ENCODE peak calls at places on chromosome 16, in six cellular contexts. N is heart left ventricle, F is Calu3, Q is neural crest cell, O is lower leg skin, D is PC-3. Z is an unnamed sample.

GRCh38 chr16:66551362-66551761 is 1.0 kb upstream of the CKLF start:
- DNase-seq in Q (peak), D (peak), O (no peak), N (no peak), F (peak), Z (no peak)

GRCh38 chr16:80948886-80949502 is 57.7 kb downstream of the CMC2 start:
- DNase-seq in O (no peak), Q (peak), N (peak), D (peak), F (peak), Z (no peak)

GRCh38 chr16:69106491-69107291 is 1.2 kb downstream of the HAS3 start:
- DNase-seq in O (no peak), D (no peak), F (peak), N (no peak), Q (peak), Z (no peak)

GRCh38 chr16:68972008-68972407 is 128.7 kb downstream of the TANGO6 start:
- DNase-seq in O (no peak), N (no peak), F (no peak), Q (no peak), D (no peak), Z (no peak)

GRCh38 chr16:53822936-53823529 is 119.1 kb downstream of the FTO start:
- DNase-seq in D (peak), Q (no peak), F (no peak), N (no peak), O (no peak), Z (no peak)

GRCh38 chr16:69329369-69330285 is 761 bp downstream of the PDF start:
- DNase-seq in F (peak), Q (no peak), D (peak), N (no peak), O (peak), Z (no peak)

GRCh38 chr16:4029816-4030215 is 86.4 kb downstream of the ADCY9 start:
- DNase-seq in N (no peak), D (no peak), Q (no peak), O (no peak), F (no peak), Z (no peak)

GRCh38 chr16:86298166-86299131 is 211.9 kb upstream of the FOXF1 start:
- DNase-seq in N (no peak), D (no peak), Q (no peak), O (peak), F (no peak), Z (no peak)

GRCh38 chr16:13883266-13883665 is 36.7 kb upstream of the ERCC4 start:
- DNase-seq in N (no peak), D (no peak), O (no peak), Q (no peak), F (no peak), Z (no peak)

GRCh38 chr16:49181812-49182211 is 99.8 kb downstream of the CBLN1 start:
- DNase-seq in N (no peak), O (no peak), D (no peak), Q (no peak), F (no peak), Z (no peak)

GRCh38 chr16:57977418-57978069 is 6.6 kb upstream of the CNGB1 start:
- DNase-seq in F (no peak), N (no peak), D (no peak), O (no peak), Q (no peak), Z (no peak)

GRCh38 chr16:59356709-59357108 is 622.6 kb upstream of the GOT2 start:
- DNase-seq in Q (no peak), O (no peak), N (no peak), F (no peak), D (no peak), Z (no peak)

GRCh38 chr16:24493859-24494258 is 45.5 kb upstream of the RBBP6 start:
- DNase-seq in N (no peak), F (no peak), O (no peak), D (peak), Q (no peak), Z (no peak)

GRCh38 chr16:46712911-46713310 is 23.5 kb downstream of the ORC6 start:
- DNase-seq in Q (no peak), O (no peak), N (no peak), D (no peak), F (no peak), Z (no peak)

GRCh38 chr16:27111486-27111885 is 44.8 kb downstream of the C16orf82 start:
- DNase-seq in Q (no peak), N (no peak), F (no peak), D (no peak), O (peak), Z (no peak)

GRCh38 chr16:5042574-5043171 is 8.9 kb upstream of the NAGPA start:
- DNase-seq in F (no peak), Q (no peak), N (no peak), O (no peak), D (peak), Z (no peak)
- TF ChIP-seq CTCF in F (no peak), Q (no peak), N (no peak), O (no peak), D (no peak), Z (peak)

GRCh38 chr16:89334988-89335802 is 117.7 kb downstream of the ZNF778 start:
- DNase-seq in F (no peak), O (no peak), N (no peak), D (no peak), Q (no peak), Z (no peak)
- TF ChIP-seq CTCF in F (no peak), O (no peak), N (no peak), D (peak), Q (no peak), Z (peak)

DNA sequence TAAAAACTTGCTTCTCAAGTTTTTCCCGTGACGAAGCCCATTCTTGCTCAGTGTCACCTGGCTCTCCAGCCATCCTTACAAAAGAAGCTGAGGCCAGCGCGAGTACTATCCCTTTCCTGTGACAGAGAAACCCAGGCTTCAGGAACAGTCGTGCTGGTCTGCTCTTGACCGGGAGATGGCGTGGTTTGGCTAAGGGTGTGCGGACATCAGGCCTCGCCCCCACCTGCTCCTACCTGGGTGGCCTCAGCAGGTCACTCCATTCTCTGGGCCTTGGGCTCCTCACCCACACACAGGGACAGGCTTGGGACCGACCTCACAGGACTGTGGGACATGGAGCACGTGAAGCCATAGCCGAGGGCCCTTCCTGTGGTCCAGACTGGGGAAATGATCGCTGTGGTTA is 75.2 kb upstream of the CIBAR2 start:
- DNase-seq in D (no peak), N (no peak), O (no peak), F (no peak), Q (no peak), Z (no peak)
- TF ChIP-seq CTCF in D (no peak), N (no peak), O (no peak), F (no peak), Q (no peak), Z (no peak)

GRCh38 chr16:30965436-30965835 is 7.9 kb downstream of the SETD1A start:
- DNase-seq in D (no peak), F (no peak), O (no peak), N (no peak), Q (no peak), Z (no peak)
- TF ChIP-seq CTCF in D (no peak), F (no peak), O (no peak), N (no peak), Q (no peak), Z (no peak)

GRCh38 chr16:31498493-31498892 is 9.7 kb downstream of the RUSF1 start:
- DNase-seq in O (no peak), Q (no peak), N (no peak), D (no peak), F (no peak), Z (no peak)
- TF ChIP-seq CTCF in O (no peak), Q (no peak), N (no peak), D (no peak), F (no peak), Z (no peak)

GRCh38 chr16:1782408-1783247 is at the start of the genes NUBP2 and SPSB3:
- DNase-seq in Q (peak), D (peak), F (peak), O (peak), N (peak), Z (peak)
- TF ChIP-seq CTCF in Q (no peak), D (no peak), F (no peak), O (no peak), N (no peak), Z (no peak)

GRCh38 chr16:11572301-11572995 is 14.3 kb downstream of the LITAF start:
- DNase-seq in D (no peak), O (no peak), N (no peak), F (no peak), Q (no peak), Z (no peak)

GRCh38 chr16:11566398-11566797 is 20.3 kb downstream of the LITAF start:
- DNase-seq in F (no peak), Q (no peak), O (no peak), D (no peak), N (no peak), Z (no peak)

GRCh38 chr16:11570796-11571195 is 15.9 kb downstream of the LITAF start:
- DNase-seq in O (no peak), N (no peak), F (no peak), D (no peak), Q (no peak), Z (no peak)

GRCh38 chr16:11571549-11571948 is 15.2 kb downstream of the LITAF start:
- DNase-seq in O (no peak), D (no peak), N (no peak), Q (no peak), F (no peak), Z (no peak)

GRCh38 chr16:11570258-11570657 is 16.5 kb downstream of the LITAF start:
- DNase-seq in N (no peak), Q (no peak), F (no peak), O (no peak), D (no peak), Z (no peak)
- TF ChIP-seq CTCF in N (no peak), Q (no peak), F (no peak), O (no peak), D (no peak), Z (no peak)

Z was measured in BJ.